ENCODE peak calls at places on chromosome 22, in eight cellular contexts. W is CD8-positive, alpha-beta T cell; H is pancreas; K is A549; D is heart left ventricle; P is Karpas-422; S is left ventricle myocardium inferior; Z is naive thymus-derived CD4-positive, alpha-beta T cell. Y is an unnamed sample.

GRCh38 chr22:19608114-19608494 is 83.9 kb upstream of the CLDN5 start:
- DNase-seq in W (no peak), H (no peak), K (no peak), D (no peak), P (no peak), S (no peak), Z (no peak), Y (no peak)

GRCh38 chr22:39184586-39185577 is 32.4 kb upstream of the CBX7 start:
- DNase-seq in W (no peak), H (no peak), K (no peak), D (no peak), P (no peak), S (no peak), Z (no peak), Y (no peak)

GRCh38 chr22:28029201-28029948 is 110.3 kb upstream of the PITPNB start:
- DNase-seq in W (no peak), H (peak; percentile 85), K (peak; percentile 35), D (peak; percentile 70), P (no peak), S (peak; percentile 45), Z (no peak), Y (no peak)

GRCh38 chr22:48044484-48045060 is 1282.1 kb downstream of the TBC1D22A start:
- DNase-seq in W (no peak), H (no peak), K (no peak), D (no peak), P (no peak), S (no peak), Z (no peak), Y (no peak)

GRCh38 chr22:38570841-38571364 is 920 bp upstream of the DMC1 start:
- DNase-seq in W (peak; percentile 18), H (peak; percentile 41), K (peak; percentile 28), D (peak; percentile 45), P (peak; percentile 77), S (peak; percentile 26), Z (peak; percentile 32), Y (no peak)

GRCh38 chr22:27204280-27204679 is 546.9 kb downstream of the MIAT start:
- DNase-seq in W (no peak), H (no peak), K (no peak), D (no peak), P (no peak), S (no peak), Z (no peak), Y (no peak)

GRCh38 chr22:38489142-38489541 is 17.0 kb downstream of the DDX17 start:
- DNase-seq in W (no peak), H (no peak), K (no peak), D (no peak), P (no peak), S (no peak), Z (no peak), Y (no peak)

GRCh38 chr22:38111941-38112355 is 1.5 kb upstream of the BAIAP2L2 start:
- DNase-seq in W (no peak), H (no peak), K (no peak), D (no peak), P (no peak), S (no peak), Z (no peak), Y (no peak)

GRCh38 chr22:31631381-31631780 is 30.6 kb downstream of the PISD start:
- DNase-seq in W (no peak), H (no peak), K (no peak), D (no peak), P (peak; percentile 44), S (no peak), Z (no peak), Y (no peak)

GRCh38 chr22:22098457-22099193 is 116.0 kb upstream of the TOP3B start:
- DNase-seq in W (no peak), H (no peak), K (no peak), D (no peak), P (peak; percentile 76), S (no peak), Z (no peak), Y (no peak)

GRCh38 chr22:22099833-22100812 is 117.5 kb upstream of the TOP3B start:
- DNase-seq in W (no peak), H (no peak), K (no peak), D (no peak), P (peak; percentile 85), S (no peak), Z (no peak), Y (no peak)

GRCh38 chr22:22103078-22103593 is 120.5 kb upstream of the TOP3B start:
- DNase-seq in W (no peak), H (no peak), K (peak; percentile 18), D (no peak), P (peak; percentile 76), S (no peak), Z (no peak), Y (no peak)

GRCh38 chr22:22097727-22098228 is 115.2 kb upstream of the TOP3B start:
- DNase-seq in W (no peak), H (no peak), K (no peak), D (no peak), P (no peak), S (no peak), Z (no peak), Y (no peak)

DNA sequence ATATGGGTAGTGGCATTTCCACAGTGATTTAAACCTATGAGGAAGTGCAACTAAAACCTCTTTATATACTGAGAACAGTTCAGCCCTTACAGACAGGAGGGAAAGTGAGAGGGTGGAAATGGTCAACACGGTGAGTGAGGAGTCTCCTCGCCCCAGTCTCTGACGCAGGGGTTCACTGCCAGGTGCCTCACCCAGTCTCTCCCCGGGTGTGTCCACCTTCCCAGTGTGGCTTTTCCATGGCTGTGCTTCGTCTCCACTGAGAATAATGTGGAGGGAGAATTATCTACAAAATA is 116.6 kb upstream of the TOP3B start:
- DNase-seq in W (no peak), H (no peak), K (no peak), D (no peak), P (peak; percentile 83), S (no peak), Z (no peak), Y (no peak)
- H3K27ac ChIP-seq in W (no peak overlapping the region), H (no peak overlapping the region), K (no peak overlapping the region), D (no peak overlapping the region), P (peak overlapping the region; percentile 89), S (no peak overlapping the region), Z (no peak overlapping the region), Y (no peak overlapping the region)

DNA sequence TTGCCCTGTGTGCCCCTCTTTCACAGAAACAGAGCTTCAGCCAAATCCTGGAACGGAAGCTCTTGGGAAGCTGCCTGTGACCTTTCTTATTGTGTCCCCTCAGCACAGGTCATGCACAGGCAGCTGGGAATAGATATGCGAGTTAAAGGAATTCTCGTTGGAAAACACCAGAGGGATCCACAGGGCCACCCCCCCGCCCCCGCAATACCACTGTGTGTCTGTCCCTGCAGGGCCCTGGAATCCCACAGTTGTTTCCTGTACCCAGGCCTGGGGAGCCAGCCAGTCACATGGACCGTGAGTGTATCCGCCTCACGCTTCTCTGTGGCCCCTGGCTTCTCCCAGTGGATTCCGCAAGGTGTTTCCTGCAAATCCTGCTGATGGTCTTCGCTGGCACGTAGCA is 29.0 kb downstream of the TIMP3 start:
- DNase-seq in W (no peak), H (no peak), K (no peak), D (peak; percentile 77), P (no peak), S (peak; percentile 72), Z (no peak), Y (no peak)
- H3K4me1 ChIP-seq in W (no peaks in the 10 kb centered on the region), H (no peaks in the 10 kb centered on the region), K (no peaks in the 10 kb centered on the region), D (peaks cover 75% of the 10 kb centered on the region), P (no peaks in the 10 kb centered on the region), S (peaks cover 100% of the 10 kb centered on the region), Z (no peaks in the 10 kb centered on the region), Y (no peaks in the 10 kb centered on the region)

DNA sequence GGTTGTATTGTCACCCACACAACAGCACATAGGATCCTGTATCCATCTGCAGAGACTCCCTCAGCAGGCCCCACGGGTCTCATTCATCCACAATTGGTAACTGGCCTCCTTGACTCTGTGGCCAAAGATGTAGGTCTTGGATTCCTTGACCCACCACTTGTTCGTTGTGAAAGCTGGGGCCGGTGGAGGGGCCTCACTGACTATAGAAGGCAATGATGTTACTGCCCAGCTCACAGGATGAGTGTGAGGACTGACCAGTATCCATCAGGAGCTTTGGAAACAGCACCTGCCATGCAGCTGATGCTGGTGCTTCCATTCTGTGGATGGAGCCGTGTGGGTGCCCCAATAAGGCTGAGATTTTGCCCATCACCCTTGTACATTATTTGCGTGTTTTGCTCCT is 615.7 kb downstream of the BRD1 start:
- DNase-seq in W (no peak), H (no peak), K (no peak), D (no peak), P (no peak), S (peak; percentile 1), Z (no peak), Y (no peak)
- H3K4me3 ChIP-seq in W (no peak overlapping the region), H (no peak overlapping the region), K (no peak overlapping the region), D (no peak overlapping the region), P (no peak overlapping the region), S (no peak overlapping the region), Z (no peak overlapping the region), Y (no peak overlapping the region)

GRCh38 chr22:50294319-50294656 is 13.2 kb downstream of the PLXNB2 start:
- DNase-seq in W (no peak), H (no peak), K (no peak), D (no peak), P (no peak), S (no peak), Z (no peak), Y (no peak)
- H3K27ac ChIP-seq in W (peak overlapping the region; percentile 15), H (peak overlapping the region; percentile 89), K (peak overlapping the region; percentile 92), D (peak overlapping the region; percentile 84), P (no peak overlapping the region), S (peak overlapping the region; percentile 89), Z (no peak overlapping the region), Y (no peak overlapping the region)

DNA sequence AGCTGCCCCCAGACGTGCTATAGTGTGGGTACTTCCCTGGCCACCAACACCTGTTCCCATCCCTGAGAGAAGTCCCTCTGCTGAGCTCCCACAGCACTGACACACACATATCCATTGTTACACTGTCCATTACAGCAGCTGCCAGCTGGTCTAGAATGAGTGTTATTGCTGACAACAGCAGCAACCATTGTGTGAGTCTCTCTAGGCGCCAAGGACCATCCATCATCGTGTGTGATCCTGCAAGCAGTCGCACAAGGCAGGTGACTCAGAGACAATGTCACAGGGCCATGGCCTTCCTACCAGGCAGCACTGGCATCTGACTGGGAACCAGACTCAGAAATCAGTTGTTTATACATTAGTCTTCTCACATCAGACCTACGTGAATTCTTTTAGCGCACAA is 56.3 kb downstream of the SGSM3 start:
- DNase-seq in W (no peak), H (no peak), K (no peak), D (no peak), P (no peak), S (no peak), Z (no peak), Y (no peak)
- H3K4me1 ChIP-seq in W (no peaks in the 10 kb centered on the region), H (no peaks in the 10 kb centered on the region), K (no peaks in the 10 kb centered on the region), D (peaks cover 53% of the 10 kb centered on the region), P (peaks cover 32% of the 10 kb centered on the region), S (peaks cover 31% of the 10 kb centered on the region), Z (no peaks in the 10 kb centered on the region), Y (no peaks in the 10 kb centered on the region)

GRCh38 chr22:20957118-20957690 is 9.9 kb upstream of the AIFM3 start:
- DNase-seq in W (no peak), H (peak; percentile 57), K (peak; percentile 53), D (no peak), P (no peak), S (no peak), Z (no peak), Y (no peak)
- H3K4me3 ChIP-seq in W (peak overlapping the region; percentile 43), H (peak overlapping the region; percentile 39), K (peak overlapping the region; percentile 84), D (peak overlapping the region; percentile 64), P (peak overlapping the region; percentile 19), S (peak overlapping the region; percentile 70), Z (no peak overlapping the region), Y (peak overlapping the region; percentile 43)

DNA sequence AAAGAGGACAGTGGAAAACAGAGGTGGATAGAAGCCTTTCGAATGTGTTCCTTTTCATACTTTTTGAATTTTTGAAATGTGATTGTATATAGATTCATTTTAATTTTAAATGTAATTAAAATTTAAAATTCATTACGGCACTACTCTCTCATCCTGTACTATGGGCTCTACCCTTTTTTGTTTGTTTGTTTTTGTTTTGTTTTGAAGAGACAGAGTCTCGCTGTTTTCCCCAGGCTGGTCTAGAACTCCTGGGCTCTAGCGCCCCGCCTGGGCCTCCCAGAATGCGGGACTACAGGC is 11.9 kb upstream of the HDHD5 start:
- DNase-seq in W (no peak), H (no peak), K (no peak), D (no peak), P (no peak), S (no peak), Z (no peak), Y (no peak)
- H3K27ac ChIP-seq in W (peak overlapping the region; percentile 40), H (peak overlapping the region; percentile 88), K (peak overlapping the region; percentile 97), D (peak overlapping the region; percentile 99), P (no peak overlapping the region), S (peak overlapping the region; percentile 99), Z (peak overlapping the region; percentile 66), Y (peak overlapping the region; percentile 47)